ENCODE peak calls at places on chromosomes 3 and 15, in nine cellular contexts. H, F, V, G, L, W, I, U and K are unnamed samples.

GRCh38 chr15:35557544-35557943 is 11.6 kb upstream of the DPH6 start:
- DNase-seq in U (no peak), V (no peak), L (no peak), I (no peak), F (no peak), W (peak; percentile 43), H (peak; percentile 76), G (no peak), K (peak; percentile 51)

GRCh38 chr15:55816017-55816416 is 73.1 kb upstream of the PRTG start:
- DNase-seq in W (no peak), I (no peak), G (no peak), F (no peak), V (no peak), U (no peak), H (no peak), L (no peak), K (no peak)

GRCh38 chr3:127747751-127748521 is 74.4 kb downstream of the MGLL start:
- DNase-seq in U (peak; percentile 28), V (peak; percentile 67), L (peak; percentile 27), W (peak; percentile 66), H (peak; percentile 98), F (peak; percentile 86), I (peak; percentile 79), G (no peak), K (peak; percentile 88)

GRCh38 chr3:180408654-180409053 is 193.3 kb upstream of the TTC14 start:
- DNase-seq in H (no peak), G (no peak), W (no peak), F (no peak), I (peak; percentile 45), U (no peak), V (no peak), L (no peak), K (no peak)

GRCh38 chr3:38124324-38125122 is 12.4 kb downstream of the ACAA1 start:
- DNase-seq in F (no peak), W (no peak), G (no peak), H (no peak), U (peak; percentile 13), V (peak; percentile 11), I (no peak), L (peak; percentile 8), K (no peak)

GRCh38 chr15:80105193-80105984 is 45.9 kb downstream of the ZFAND6 start:
- DNase-seq in G (no peak), I (peak; percentile 37), F (no peak), V (no peak), U (no peak), W (peak; percentile 15), H (peak; percentile 51), L (no peak), K (peak; percentile 33)

GRCh38 chr3:195036203-195037016 is 234.5 kb downstream of the XXYLT1 start:
- DNase-seq in W (no peak), I (no peak), L (no peak), H (no peak), G (no peak), U (peak; percentile 59), F (no peak), V (no peak), K (no peak)

GRCh38 chr15:68224108-68224507 is 5.4 kb downstream of the CLN6 start:
- DNase-seq in W (no peak), I (no peak), L (peak; percentile 72), V (no peak), U (no peak), H (no peak), F (no peak), G (no peak), K (no peak)

GRCh38 chr3:42749753-42750231 is 23.3 kb downstream of the CCDC13 start:
- DNase-seq in H (no peak), U (peak; percentile 85), L (no peak), I (no peak), F (peak; percentile 34), G (peak; percentile 82), W (no peak), V (no peak), K (peak; percentile 61)

GRCh38 chr3:186946756-186947375 is 16.5 kb downstream of the ST6GAL1 start:
- DNase-seq in F (no peak), G (no peak), W (no peak), L (no peak), U (no peak), I (no peak), H (no peak), V (no peak), K (no peak)
- H3K4me1 ChIP-seq in F (no peaks in the 10 kb centered on the region), G (peaks cover 3% of the 10 kb centered on the region), W (no peaks in the 10 kb centered on the region), L (no peaks in the 10 kb centered on the region), U (no peaks in the 10 kb centered on the region), I (peaks cover under 1% of the 10 kb centered on the region), H (no peaks in the 10 kb centered on the region), V (no peaks in the 10 kb centered on the region), K (no peaks in the 10 kb centered on the region)

GRCh38 chr3:119346076-119346496 is 51.9 kb downstream of the ARHGAP31 start:
- DNase-seq in V (no peak), H (peak; percentile 52), I (no peak), L (no peak), U (no peak), F (peak; percentile 90), W (peak; percentile 50), G (no peak), K (peak; percentile 65)
- H3K4me3 ChIP-seq in V (no peak overlapping the region), H (no peak overlapping the region), I (no peak overlapping the region), L (no peak overlapping the region), U (no peak overlapping the region), F (no peak overlapping the region), W (no peak overlapping the region), G (no peak overlapping the region), K (no peak overlapping the region)

GRCh38 chr15:41969851-41970431 is 2.4 kb downstream of the EHD4 start:
- DNase-seq in V (no peak), I (peak; percentile 41), U (peak; percentile 46), G (no peak), F (no peak), L (peak; percentile 11), W (peak; percentile 22), H (no peak), K (no peak)

GRCh38 chr15:41967506-41968206 is 4.7 kb downstream of the EHD4 start:
- DNase-seq in U (peak; percentile 33), L (peak; percentile 46), F (peak; percentile 60), H (no peak), G (no peak), I (peak; percentile 73), W (no peak), V (no peak), K (peak; percentile 67)

GRCh38 chr15:41970456-41970855 is 1.9 kb downstream of the EHD4 start:
- DNase-seq in W (no peak), I (no peak), H (no peak), L (peak; percentile 3), U (peak; percentile 39), F (no peak), G (no peak), V (no peak), K (no peak)

GRCh38 chr15:41966920-41967465 is 5.4 kb downstream of the EHD4 start:
- DNase-seq in H (no peak), U (peak; percentile 36), F (no peak), W (no peak), G (no peak), I (no peak), V (no peak), L (peak; percentile 11), K (no peak)

GRCh38 chr15:41968738-41969137 is 3.6 kb downstream of the EHD4 start:
- DNase-seq in W (no peak), F (no peak), U (no peak), V (no peak), H (no peak), G (no peak), L (no peak), I (no peak), K (peak; percentile 41)
- H3K4me1 ChIP-seq in W (no peaks in the 10 kb centered on the region), F (peaks cover 45% of the 10 kb centered on the region), U (no peaks in the 10 kb centered on the region), V (peaks cover 25% of the 10 kb centered on the region), H (peaks cover 12% of the 10 kb centered on the region), G (peaks cover 18% of the 10 kb centered on the region), L (peaks cover 22% of the 10 kb centered on the region), I (peaks cover 48% of the 10 kb centered on the region), K (peaks cover 25% of the 10 kb centered on the region)

DNA sequence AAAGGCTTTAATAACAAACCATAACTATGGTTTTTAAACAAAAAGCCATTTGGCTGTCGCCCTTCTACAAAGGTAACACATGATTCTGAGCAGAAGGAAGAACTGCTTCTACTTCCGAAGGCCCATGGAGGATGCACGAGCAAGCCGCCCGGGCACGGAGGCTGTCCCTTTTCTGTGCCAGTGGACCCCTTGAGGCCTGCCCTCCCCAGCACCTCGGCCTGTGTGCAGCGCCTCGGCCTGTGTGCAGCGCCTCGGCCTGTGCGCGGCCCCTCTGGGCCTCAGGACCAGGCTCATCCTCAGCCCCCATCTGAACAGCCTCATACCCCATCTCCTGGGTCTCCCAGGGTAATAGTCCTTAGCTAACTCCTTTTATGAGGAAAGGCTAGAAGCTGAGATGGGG is 329.5 kb downstream of the OCA2 start:
- DNase-seq in U (no peak), G (no peak), F (no peak), I (no peak), H (no peak), W (no peak), L (no peak), V (no peak), K (no peak)
- H3K4me3 ChIP-seq in U (no peak overlapping the region), G (no peak overlapping the region), F (no peak overlapping the region), I (no peak overlapping the region), H (no peak overlapping the region), W (no peak overlapping the region), L (no peak overlapping the region), V (no peak overlapping the region), K (no peak overlapping the region)

DNA sequence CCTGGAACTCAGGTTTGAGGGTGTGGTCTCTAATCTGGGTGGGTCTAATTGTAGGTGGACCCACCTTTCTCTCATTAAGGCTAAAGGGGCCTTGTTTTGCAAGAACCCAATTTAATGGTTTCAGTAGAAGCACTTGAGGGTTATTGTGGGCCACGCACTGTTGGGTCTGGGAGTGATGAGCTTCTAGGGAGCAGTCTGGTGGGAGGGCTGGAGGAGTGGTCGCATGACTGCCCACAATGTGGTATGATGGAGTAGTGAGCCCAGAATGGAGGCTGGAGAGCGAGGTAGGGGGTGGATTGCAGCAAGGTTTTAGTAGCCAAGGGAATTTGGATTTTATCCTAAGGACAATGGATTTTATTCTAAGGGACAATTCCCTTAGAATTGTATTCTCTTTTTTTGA is 2.7 kb downstream of the TATDN2 start:
- DNase-seq in L (no peak), I (no peak), V (no peak), F (no peak), G (no peak), W (no peak), U (no peak), H (no peak), K (no peak)
- H3K4me1 ChIP-seq in L (peaks cover 44% of the 10 kb centered on the region), I (peaks cover 14% of the 10 kb centered on the region), V (peaks cover 31% of the 10 kb centered on the region), F (no peaks in the 10 kb centered on the region), G (peaks cover 17% of the 10 kb centered on the region), W (peaks cover 13% of the 10 kb centered on the region), U (no peaks in the 10 kb centered on the region), H (peaks cover 26% of the 10 kb centered on the region), K (peaks cover 23% of the 10 kb centered on the region)

GRCh38 chr3:147413712-147414325 is 4.7 kb downstream of the ZIC1 start:
- DNase-seq in L (no peak), H (no peak), V (no peak), W (no peak), I (no peak), G (peak; percentile 83), U (peak; percentile 76), F (no peak), K (no peak)
- H3K4me3 ChIP-seq in L (no peak overlapping the region), H (no peak overlapping the region), V (no peak overlapping the region), W (no peak overlapping the region), I (no peak overlapping the region), G (peak overlapping the region; percentile 71), U (peak overlapping the region; percentile 14), F (no peak overlapping the region), K (peak overlapping the region; percentile 71)